ENCODE peak calls at places on chromosome 17, in four cellular contexts. F is H9, Y is GM23248, G is neural progenitor cell. L is an unnamed sample. For H3K4me1, the result is how much of the 10 kb centered on the place peaks cover.

GRCh38 chr17:29615048-29615385 is 7.7 kb downstream of the CORO6 start:
- DNase-seq in F (no peak), Y (peak), G (peak), L (no peak)

GRCh38 chr17:49997773-49998703 is 3.0 kb upstream of the DLX3 start:
- DNase-seq in F (peak), Y (peak), G (peak), L (peak)

GRCh38 chr17:58215685-58216084 is 3.4 kb downstream of the MKS1 start:
- DNase-seq in F (no peak), Y (no peak), G (no peak), L (no peak)

GRCh38 chr17:11023639-11024479 is 186.0 kb upstream of the PIRT start:
- DNase-seq in F (no peak), Y (no peak), G (no peak), L (no peak)

GRCh38 chr17:9472094-9472493 is 103.5 kb downstream of the STX8 start:
- DNase-seq in F (no peak), Y (peak), G (no peak), L (no peak)

GRCh38 chr17:75725504-75725903 is 4.2 kb downstream of the ITGB4 start:
- DNase-seq in F (no peak), Y (no peak), G (no peak), L (no peak)

GRCh38 chr17:2170023-2170422 is 115.1 kb downstream of the HIC1 start:
- DNase-seq in F (peak), Y (no peak), G (peak), L (no peak)

GRCh38 chr17:56699186-56699895 is 105.8 kb downstream of the NOG start:
- DNase-seq in F (peak), Y (peak), G (peak), L (peak)

GRCh38 chr17:18219016-18219415 is 6.4 kb upstream of the LLGL1 start:
- DNase-seq in F (no peak), Y (peak), G (no peak), L (no peak)

GRCh38 chr17:58484600-58484999 is 3.6 kb downstream of the HSF5 start:
- DNase-seq in F (no peak), Y (no peak), G (no peak), L (no peak)

GRCh38 chr17:17104494-17104893 is 62.2 kb downstream of the MPRIP start:
- DNase-seq in F (no peak), Y (no peak), G (no peak), L (peak)

DNA sequence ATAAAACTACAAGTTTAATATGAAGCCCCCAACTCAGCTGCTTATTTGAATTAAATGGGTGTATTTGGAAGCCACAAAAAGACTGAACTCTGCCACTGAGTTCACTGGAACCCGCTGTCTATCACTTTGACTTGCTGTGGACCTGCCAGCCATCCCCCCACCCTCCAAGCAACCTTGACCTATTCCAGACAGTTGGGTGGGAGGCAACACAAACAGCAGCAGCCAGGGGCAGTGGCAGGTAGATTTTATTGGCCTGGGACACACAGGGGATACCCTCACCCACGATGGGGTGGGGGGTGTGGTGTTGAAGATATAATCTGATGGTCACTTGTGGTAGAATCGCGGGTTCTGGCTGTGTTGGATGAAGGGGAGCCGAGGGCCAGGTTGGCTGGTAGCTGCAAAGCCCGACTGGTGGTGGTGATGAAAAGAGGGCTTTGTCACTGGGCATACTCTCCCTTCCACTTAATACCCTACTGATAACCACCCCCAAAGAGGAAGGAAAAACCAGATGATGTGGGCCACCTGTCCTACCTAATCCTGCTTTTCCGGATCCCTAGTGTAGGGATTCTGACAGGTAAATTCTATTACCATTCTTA is 2.6 kb downstream of the GPS2 start:
- DNase-seq in F (no peak), Y (no peak), G (no peak), L (no peak)
- H3K4me1 ChIP-seq in F (under half), Y (under half), G (under half), L (under half)

GRCh38 chr17:67476787-67477335 is 99.8 kb downstream of the PITPNC1 start:
- DNase-seq in F (no peak), Y (peak), G (no peak), L (no peak)

GRCh38 chr17:67471118-67471517 is 94.0 kb downstream of the PITPNC1 start:
- DNase-seq in F (no peak), Y (no peak), G (no peak), L (no peak)

GRCh38 chr17:67475161-67475887 is 98.2 kb downstream of the PITPNC1 start:
- DNase-seq in F (peak), Y (peak), G (peak), L (peak)

GRCh38 chr17:67477687-67478086 is 100.6 kb downstream of the PITPNC1 start:
- DNase-seq in F (no peak), Y (peak), G (no peak), L (no peak)

DNA sequence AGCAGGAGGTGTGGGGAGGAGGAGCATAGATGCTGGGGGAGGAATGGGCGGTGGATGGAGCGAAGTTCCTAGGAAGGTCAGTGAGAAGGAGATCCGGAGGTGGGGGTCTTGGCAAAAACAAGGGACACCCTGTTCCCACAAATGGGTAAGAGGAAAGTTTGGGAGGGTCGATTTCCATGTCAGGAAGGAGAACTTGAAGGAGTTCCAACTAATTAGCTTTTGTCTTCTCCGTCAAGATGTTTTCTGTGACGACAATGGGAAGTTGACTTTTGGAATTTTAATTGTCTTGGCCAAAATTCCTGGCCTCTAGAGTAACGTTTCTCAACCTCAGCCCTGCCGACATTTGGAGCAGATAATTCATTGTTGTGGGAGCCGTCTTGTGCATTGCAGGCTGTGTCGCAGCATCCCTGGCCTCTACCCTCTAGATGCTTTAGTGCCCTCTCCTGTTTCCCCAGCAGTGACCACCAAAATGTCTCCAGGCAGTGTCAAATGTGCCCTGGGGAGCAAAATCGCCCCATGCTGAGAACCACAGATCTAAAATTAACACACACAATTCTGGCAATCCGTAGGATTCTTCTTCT is 97.1 kb downstream of the PITPNC1 start:
- DNase-seq in F (peak), Y (peak), G (peak), L (no peak)
- H3K9ac ChIP-seq in F (no peak), Y (peak), G (no peak), L (no peak)

GRCh38 chr17:42459983-42460300 is 1.3 kb downstream of the ATP6V0A1 start:
- DNase-seq in F (no peak), Y (peak), G (peak), L (no peak)
- H3K4me1 ChIP-seq in F (under half), Y (under half), G (under half), L (under half)

GRCh38 chr17:20063665-20064648 is 54.8 kb downstream of the SPECC1 start:
- DNase-seq in F (peak), Y (peak), G (no peak), L (peak)
- H3K9ac ChIP-seq in F (no peak), Y (peak), G (no peak), L (no peak)

DNA sequence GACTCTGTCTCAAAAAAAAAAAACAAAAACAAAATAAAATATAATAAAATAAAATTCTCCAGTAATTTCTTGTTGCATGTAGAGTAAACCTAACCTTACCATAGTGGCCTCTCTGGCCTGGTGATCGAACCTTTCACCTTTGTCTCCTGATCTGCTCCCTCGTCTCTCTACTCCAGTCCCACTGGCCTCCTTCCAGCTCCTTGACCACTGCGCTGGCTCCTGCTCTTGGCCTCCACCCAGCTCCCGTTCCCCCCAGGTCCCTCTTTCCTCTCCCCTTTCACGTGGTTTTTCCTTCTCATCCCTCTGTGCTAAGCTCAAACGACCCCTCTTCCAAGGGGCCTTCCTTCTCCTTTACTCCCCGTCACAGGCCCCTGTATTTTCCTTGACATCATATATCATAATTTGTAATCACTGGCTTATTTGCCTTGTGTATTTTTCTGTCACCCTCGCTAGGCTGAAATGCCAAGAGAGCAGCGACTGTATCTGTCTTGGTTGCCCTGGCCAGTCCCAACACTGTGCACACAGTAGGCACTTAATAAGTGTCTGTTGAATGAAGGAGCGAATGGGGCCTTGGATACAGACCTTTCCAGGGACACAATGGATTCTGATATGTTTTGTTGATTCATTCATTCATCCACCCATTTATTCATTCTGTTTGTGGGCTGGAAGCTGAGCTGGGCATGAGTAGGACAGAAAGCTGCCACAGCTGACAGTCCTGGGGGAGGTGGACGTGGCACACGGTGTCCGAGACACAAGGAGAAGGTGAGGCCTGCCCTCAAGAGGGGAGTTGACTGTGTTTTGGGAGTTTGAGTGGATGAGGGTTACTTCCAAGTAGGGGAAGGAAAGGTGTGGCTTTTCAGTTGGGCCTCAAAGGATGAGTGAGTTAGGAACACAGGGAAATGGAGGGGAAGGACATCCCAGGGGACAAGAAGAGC is 5.8 kb upstream of the SCN4A start:
- DNase-seq in F (no peak), Y (no peak), G (no peak), L (no peak)
- H3K4me1 ChIP-seq in F (under half), Y (under half), G (under half), L (under half)

DNA sequence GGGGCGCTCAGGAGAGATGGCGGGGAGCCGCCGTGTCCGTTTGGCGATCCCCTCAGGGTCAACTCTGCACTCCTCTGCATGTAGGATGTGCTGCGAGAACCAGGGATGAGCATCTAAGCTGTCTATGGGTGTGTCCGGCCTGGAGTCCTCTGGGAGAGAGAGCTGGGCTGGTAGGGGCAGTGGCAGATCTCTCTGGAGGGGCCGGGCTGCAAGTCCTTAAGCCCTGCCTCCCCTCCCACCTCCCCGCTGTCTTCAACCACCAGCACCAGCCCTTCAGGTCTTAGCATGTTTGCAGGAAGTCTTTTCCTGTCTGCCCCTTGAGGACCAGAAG is 8.4 kb downstream of the FAM171A2 start:
- DNase-seq in F (peak), Y (no peak), G (no peak), L (no peak)
- H3K9ac ChIP-seq in F (no peak), Y (no peak), G (no peak), L (no peak)

GRCh38 chr17:79936661-79937434 is 97.6 kb upstream of the CBX4 start:
- DNase-seq in F (no peak), Y (no peak), G (no peak), L (peak)

GRCh38 chr17:79937981-79938695 is 97.5 kb downstream of the TBC1D16 start:
- DNase-seq in F (no peak), Y (peak), G (peak), L (peak)

GRCh38 chr17:79935845-79936470 is 96.7 kb upstream of the CBX4 start:
- DNase-seq in F (no peak), Y (no peak), G (no peak), L (peak)

GRCh38 chr17:79938696-79939435 is 96.8 kb downstream of the TBC1D16 start:
- DNase-seq in F (no peak), Y (no peak), G (no peak), L (peak)

GRCh38 chr17:79937435-79937870 is 98.2 kb upstream of the CBX4 start:
- DNase-seq in F (no peak), Y (no peak), G (no peak), L (peak)
- H3K4me1 ChIP-seq in F (under half), Y (under half), G (under half), L (under half)

L was measured in kidney.